ENCODE peak calls at places on chromosome 15, in four cellular contexts. K, C, Z and I are unnamed samples.

GRCh38 chr15:100879461-100880138 is at the start of gene ALDH1A3:
- DNase-seq in K (peak), C (peak), Z (peak), I (peak)

GRCh38 chr15:64763021-64763420 is 12.4 kb downstream of the RBPMS2 start:
- DNase-seq in K (no peak), C (no peak), Z (no peak), I (no peak)

GRCh38 chr15:81027200-81027599 is 26.5 kb downstream of the TLNRD1 start:
- DNase-seq in K (peak), Z (no peak), C (no peak), I (no peak)

GRCh38 chr15:69607101-69607500 is 154.5 kb downstream of the RPLP1 start:
- DNase-seq in Z (no peak), K (peak), C (no peak), I (no peak)

GRCh38 chr15:90862964-90863721 is 5.2 kb upstream of the FURIN start:
- DNase-seq in Z (no peak), C (no peak), K (no peak), I (peak)

GRCh38 chr15:87561641-87562040 is 694.9 kb downstream of the NTRK3 start:
- DNase-seq in C (no peak), K (no peak), Z (no peak), I (no peak)

GRCh38 chr15:75684648-75685047 is 28.0 kb downstream of the CSPG4 start:
- DNase-seq in C (no peak), K (no peak), Z (no peak), I (no peak)

GRCh38 chr15:66714543-66714981 is 12.5 kb downstream of the SMAD6 start:
- DNase-seq in C (no peak), Z (peak), K (peak), I (peak)

GRCh38 chr15:50627351-50628055 is 59.1 kb downstream of the TRPM7 start:
- DNase-seq in Z (peak), C (no peak), K (peak), I (no peak)

GRCh38 chr15:62306851-62307504 is 141.9 kb upstream of the C2CD4B start:
- DNase-seq in C (peak), K (peak), Z (peak), I (peak)

GRCh38 chr15:74399100-74399499 is 31.7 kb upstream of the CYP11A1 start:
- DNase-seq in Z (no peak), K (no peak), C (no peak), I (no peak)

GRCh38 chr15:22952826-22953579 is 27.2 kb downstream of the CYFIP1 start:
- DNase-seq in C (no peak), K (no peak), Z (no peak), I (no peak)

GRCh38 chr15:25710184-25710583 is 152.9 kb downstream of the ATP10A start:
- DNase-seq in K (no peak), C (peak), Z (no peak), I (peak)

GRCh38 chr15:24786347-24786746 is 110.8 kb downstream of the NPAP1 start:
- DNase-seq in K (no peak), Z (no peak), C (no peak), I (no peak)

GRCh38 chr15:77857419-77857818 is 220.1 kb downstream of the TBC1D2B start:
- DNase-seq in K (no peak), C (no peak), Z (no peak), I (no peak)

GRCh38 chr15:72117698-72118399 is at the start of gene MYO9A:
- DNase-seq in Z (peak), C (peak), K (peak), I (peak)

GRCh38 chr15:75104804-75105557 is 81.6 kb downstream of the PPCDC start:
- DNase-seq in Z (peak), K (peak), C (no peak), I (peak)

GRCh38 chr15:99925661-99926461 is 192.6 kb upstream of the LYSMD4 start:
- DNase-seq in Z (peak), K (peak), C (peak), I (peak)

GRCh38 chr15:29348308-29348914 is 78.8 kb upstream of the NSMCE3 start:
- DNase-seq in C (peak), Z (no peak), K (no peak), I (peak)

DNA sequence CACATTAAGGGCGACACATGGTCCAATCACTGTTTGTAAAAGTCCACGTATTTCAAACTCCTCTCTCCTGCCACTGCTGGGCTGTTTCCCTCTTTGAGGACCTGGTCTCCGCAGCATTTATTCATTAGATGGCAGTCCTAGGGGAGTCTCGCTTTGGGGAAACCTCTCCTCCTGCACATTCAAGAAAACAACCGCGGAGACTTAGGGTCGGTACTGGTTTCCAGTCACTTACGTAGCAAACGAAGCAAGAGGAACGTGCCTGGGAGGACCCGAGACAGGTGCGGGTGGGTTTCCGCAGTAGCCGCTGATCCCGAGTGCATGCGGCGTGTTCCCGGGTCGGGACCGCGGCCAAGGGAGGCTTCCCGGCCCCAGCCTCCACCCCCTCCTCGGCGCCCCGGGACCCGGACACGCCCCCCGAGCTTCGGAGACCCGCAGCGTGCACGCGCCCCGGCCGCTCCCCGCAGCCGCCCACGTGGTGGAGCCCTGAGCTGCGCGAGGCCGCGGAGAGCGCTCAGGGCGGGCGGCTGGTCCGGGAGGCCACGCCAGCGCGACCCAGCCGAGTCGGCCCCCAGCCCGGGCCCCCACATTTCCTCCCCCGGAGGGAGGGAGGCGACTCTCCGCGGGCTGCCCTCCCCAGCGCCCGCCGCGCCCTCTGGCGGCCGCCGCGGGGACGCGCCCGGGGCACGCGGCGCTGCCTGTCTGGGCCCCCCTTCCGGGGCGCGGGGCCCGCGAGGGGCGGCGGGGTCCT is 1.1 kb upstream of the IGF1R start:
- DNase-seq in Z (peak), C (peak), K (peak), I (peak)
- TF ChIP-seq CTCF in Z (no peak), C (peak), K (no peak), I (no peak)

DNA sequence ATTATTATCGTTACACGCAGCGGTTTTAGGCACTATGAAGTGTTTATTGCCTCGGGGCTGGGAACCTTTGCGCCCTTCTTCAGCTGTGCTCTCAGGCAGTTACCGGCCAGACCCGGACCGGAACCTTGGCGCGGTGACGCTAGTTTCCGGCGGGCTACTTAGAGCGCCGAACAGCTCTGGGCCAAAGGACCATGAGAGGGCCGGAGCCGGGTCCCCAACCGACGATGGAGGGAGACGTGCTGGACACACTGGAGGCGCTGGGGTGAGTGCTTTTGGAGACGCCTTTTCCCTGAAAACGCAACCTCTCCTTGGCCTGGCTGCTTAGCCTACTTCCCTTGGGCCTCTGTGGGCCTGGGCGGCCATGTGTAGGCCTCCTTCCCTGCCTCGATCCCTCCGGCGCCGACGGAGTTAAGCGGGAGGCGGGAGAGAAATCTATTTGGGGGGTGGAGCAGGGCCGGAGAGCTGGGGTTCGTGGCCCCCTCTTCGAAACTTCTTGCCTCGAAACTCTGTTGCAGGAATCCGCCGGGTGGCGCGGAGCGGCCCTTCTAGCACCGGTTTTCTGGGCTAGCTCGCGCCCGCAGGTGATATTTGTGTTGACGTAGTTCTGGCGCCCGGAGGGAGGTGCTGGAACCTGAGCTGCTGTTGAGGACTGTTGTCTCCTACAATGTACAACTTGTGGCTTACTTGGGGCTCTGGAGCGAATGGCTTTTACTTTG is at the start of gene FAM98B:
- DNase-seq in Z (peak), C (peak), K (peak), I (peak)
- TF ChIP-seq CTCF in Z (peak), C (peak), K (peak), I (no peak)

DNA sequence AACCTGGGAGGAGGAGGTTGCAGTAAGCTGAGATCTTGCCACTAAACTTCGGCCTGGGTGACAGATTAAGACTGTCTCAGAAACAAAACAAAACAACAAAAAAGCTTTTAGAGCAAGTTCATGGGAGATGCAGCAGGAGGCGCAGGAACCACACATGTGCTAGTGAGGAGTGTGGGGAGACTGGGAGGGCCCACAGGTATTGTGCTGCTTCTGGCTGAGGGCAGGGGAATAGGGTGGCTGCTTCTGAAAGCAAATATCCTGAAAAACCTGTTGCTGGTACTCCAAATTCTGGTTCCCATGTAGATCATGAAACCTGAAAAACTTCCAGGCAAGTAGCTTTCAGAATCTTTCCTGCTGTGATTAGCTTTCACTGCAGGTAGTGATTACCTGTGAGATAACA is 22.1 kb downstream of the TYRO3 start:
- DNase-seq in Z (no peak), K (peak), C (no peak), I (no peak)
- TF ChIP-seq CTCF in Z (peak), K (peak), C (peak), I (no peak)

GRCh38 chr15:89035658-89036057 is 52.6 kb upstream of the ABHD2 start:
- DNase-seq in Z (no peak), K (no peak), C (no peak), I (no peak)

GRCh38 chr15:89030311-89030710 is 57.9 kb upstream of the ABHD2 start:
- DNase-seq in C (no peak), Z (no peak), K (no peak), I (no peak)

GRCh38 chr15:89038146-89038545 is 50.1 kb upstream of the ABHD2 start:
- DNase-seq in K (no peak), C (no peak), Z (no peak), I (no peak)

GRCh38 chr15:89034305-89034704 is 54.0 kb upstream of the ABHD2 start:
- DNase-seq in C (no peak), K (peak), Z (no peak), I (no peak)
- TF ChIP-seq CTCF in C (peak), K (peak), Z (peak), I (no peak)

DNA sequence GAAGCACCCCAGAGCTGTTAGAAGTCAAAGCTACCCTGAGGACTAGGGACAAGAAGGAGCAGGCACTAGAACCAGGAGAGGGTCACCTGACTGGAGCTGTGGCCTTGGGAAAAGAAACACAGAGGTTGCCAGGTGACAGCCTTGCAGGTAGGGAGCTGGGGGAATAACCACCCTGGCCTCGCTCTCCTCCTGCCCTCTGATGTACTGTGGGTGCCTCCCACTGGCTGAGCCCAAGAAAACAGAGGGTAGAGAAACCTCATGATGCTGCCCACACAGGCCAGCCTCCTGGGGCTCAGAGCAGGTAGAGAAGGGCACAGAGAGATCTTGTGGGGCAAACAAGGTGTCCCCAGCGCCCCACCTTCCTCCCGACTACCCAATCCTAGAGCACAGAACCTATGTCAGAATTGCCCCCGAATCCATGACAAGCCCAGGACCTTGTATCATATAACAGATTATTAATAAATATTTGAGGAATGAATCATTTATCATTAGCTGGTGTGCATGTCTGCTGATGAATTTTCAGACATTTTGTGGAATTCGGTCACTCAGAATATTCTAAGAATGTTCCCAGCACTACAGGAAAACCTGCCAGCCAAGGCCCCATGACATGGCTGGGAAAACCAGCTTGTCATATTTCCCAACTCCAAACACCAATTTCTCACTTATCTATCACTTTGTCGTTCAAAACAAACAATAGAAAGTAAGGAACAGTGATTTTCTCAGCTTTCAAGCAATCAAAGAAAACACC is 59.8 kb upstream of the MEX3B start:
- DNase-seq in Z (peak), C (no peak), K (peak), I (peak)
- TF ChIP-seq CTCF in Z (no peak), C (no peak), K (peak), I (no peak)

DNA sequence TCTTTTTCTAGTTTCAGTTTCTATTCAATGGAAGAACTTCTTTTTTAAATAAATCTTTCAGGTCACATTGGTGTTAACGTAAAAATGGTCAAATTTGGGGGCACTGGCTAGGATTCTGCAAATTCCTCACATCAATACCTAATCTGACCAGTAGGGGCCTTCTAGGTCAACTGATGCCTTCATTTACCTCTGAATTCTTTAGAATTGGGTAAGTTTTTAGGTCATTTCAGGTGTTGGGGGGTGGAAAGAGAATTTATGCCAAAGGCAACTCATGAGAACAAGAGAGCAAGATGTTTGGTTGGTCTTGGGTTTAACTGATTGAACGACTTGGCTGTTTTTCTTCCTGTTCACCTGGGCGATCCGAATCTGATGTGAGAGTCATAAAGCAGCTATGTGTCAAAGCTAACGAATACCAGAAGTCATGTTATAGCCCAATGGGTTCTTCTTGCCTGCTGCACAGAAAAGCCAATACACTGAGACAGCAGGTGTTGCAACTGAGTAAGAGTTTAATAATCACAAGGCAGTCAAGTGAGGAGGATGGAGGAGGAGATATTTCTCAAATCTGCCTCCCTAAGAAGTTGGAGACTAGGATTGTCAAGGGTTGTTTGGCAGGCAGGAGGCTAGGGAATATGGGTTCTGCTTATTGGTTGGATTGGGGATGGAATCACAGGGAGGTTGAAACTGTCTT is 15.3 kb downstream of the LRRC49 start:
- DNase-seq in C (no peak), K (no peak), Z (no peak), I (no peak)
- TF ChIP-seq CTCF in C (no peak), K (peak), Z (peak), I (peak)

DNA sequence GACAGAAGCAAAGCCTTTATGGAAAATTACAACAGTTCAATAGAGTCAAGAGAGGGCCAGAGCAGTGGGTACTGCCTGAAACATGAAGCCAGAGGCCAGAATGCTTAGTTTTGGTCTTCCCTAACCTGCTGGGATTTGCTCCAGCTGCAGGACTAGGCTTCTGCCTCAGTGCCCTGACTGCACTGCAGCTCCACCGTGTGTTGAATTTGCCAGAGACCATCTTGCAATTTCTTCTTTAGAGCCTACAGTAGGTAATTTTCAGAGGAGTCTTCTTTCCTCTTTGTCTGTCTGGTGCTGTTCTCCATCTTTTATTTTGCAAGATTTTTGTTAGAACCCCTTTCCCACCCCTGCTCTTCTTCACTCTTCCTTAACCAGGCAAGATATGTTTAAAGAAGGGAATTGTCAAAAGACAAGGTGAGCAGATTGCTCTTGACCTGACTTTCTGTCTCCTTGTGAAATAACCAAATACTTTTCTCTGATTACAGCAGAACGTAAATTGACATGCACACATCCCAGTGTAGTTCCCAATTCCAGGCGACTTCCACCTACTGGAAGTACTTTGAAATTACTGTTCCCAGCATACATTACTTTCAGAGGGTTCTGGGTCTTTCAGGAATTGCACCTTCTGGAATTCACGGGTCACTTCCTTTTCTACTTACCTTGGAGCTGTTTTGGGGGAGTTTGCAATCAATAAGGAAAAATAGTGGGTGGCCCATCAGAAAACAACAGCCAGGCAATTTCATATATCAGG is 161.2 kb downstream of the MINAR1 start:
- DNase-seq in C (no peak), Z (peak), K (peak), I (no peak)
- TF ChIP-seq CTCF in C (no peak), Z (peak), K (peak), I (no peak)